ENCODE peak calls at places on chromosomes 11 and 22, in four cellular contexts. S is K562, L is HepG2, R is HCT116. D is an unnamed sample.

GRCh38 chr11:2911088-2912037 is 17.9 kb downstream of the PHLDA2 start:
- DNase-seq in L (no peak), R (no peak), S (no peak), D (no peak)

GRCh38 chr11:60915250-60915914 is 1.4 kb downstream of the TMEM109 start:
- DNase-seq in R (peak), S (no peak), L (no peak), D (no peak)

GRCh38 chr22:23058063-23058462 is 12.3 kb upstream of the GNAZ start:
- DNase-seq in L (no peak), S (no peak), R (no peak), D (no peak)

GRCh38 chr22:30754971-30755759 is 60.5 kb downstream of the OSBP2 start:
- DNase-seq in R (peak), S (peak), L (peak), D (no peak)

GRCh38 chr22:30187726-30188407 is 58.7 kb downstream of the LIF start:
- DNase-seq in L (no peak), R (no peak), S (no peak), D (no peak)

GRCh38 chr11:48129697-48130395 is 86.8 kb upstream of the OR4B1 start:
- DNase-seq in R (no peak), L (no peak), S (no peak), D (no peak)

GRCh38 chr11:75668508-75669297 is at the start of gene MAP6:
- DNase-seq in S (peak), R (no peak), L (no peak), D (no peak)

GRCh38 chr22:22196018-22196533 is 48.5 kb upstream of the VPREB1 start:
- DNase-seq in R (no peak), L (no peak), S (no peak), D (no peak)

GRCh38 chr11:76654310-76654851 is 16.2 kb downstream of the LRRC32 start:
- DNase-seq in S (peak), L (no peak), R (no peak), D (no peak)

GRCh38 chr11:110289472-110289871 is 6.9 kb downstream of the RDX start:
- DNase-seq in L (no peak), S (no peak), R (no peak), D (no peak)

GRCh38 chr11:100719809-100720221 is 32.7 kb downstream of the ARHGAP42 start:
- DNase-seq in R (peak), S (no peak), L (no peak), D (no peak)

DNA sequence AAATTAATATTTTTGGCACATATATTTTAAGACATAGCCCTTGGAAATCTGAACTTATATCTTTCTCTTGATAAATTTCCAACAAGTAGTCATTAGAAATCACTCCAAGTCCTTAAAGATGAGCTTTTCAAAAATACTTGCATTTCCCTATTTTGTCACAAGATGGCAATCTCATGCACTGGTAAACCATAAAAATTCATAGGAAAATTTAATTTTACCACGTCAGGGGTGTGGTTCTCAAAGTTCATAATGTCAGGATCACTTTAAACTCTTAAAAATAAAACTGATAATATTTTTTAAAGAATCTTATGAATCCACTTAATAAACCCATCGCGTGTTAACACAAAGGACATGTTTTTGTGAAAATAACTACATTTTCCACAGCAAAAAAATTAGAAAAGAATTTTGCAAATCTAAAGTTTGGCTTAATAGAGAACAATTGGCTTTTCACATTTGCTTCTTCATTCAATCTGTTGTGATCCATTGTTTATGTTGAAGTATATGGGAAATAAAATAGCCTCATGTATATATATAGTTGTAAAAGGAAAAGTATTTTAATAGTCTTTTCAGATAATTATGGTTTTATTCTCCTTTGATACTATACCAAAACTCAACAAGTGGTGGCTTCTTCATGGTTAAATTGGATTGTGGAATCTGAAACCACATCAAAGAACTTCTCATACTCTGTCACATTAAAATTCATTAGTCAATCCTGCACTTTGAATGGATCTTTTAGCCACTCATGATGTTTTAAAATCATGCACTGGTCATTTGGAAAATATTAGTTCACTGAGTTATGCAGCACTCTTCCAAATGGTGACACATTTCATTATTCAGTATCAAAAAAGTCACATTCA is 169.1 kb downstream of the CADM1 start:
- DNase-seq in R (no peak), S (peak), L (peak), D (no peak)
- TF ChIP-seq TCF7L2 in R (no peak), S (no peak), L (no peak), D (no peak)

GRCh38 chr11:59574467-59574866 is 41.1 kb downstream of the OSBP start:
- DNase-seq in S (no peak), R (no peak), L (no peak), D (no peak)

GRCh38 chr11:59572091-59572490 is 43.5 kb downstream of the OSBP start:
- DNase-seq in L (no peak), S (no peak), R (no peak), D (no peak)

GRCh38 chr11:59574932-59575904 is 40.4 kb downstream of the OSBP start:
- DNase-seq in R (no peak), S (no peak), L (no peak), D (no peak)

GRCh38 chr11:59578369-59578768 is 37.2 kb downstream of the OSBP start:
- DNase-seq in R (no peak), L (no peak), S (no peak), D (no peak)

GRCh38 chr11:59573216-59573615 is 42.4 kb downstream of the OSBP start:
- DNase-seq in L (no peak), S (no peak), R (no peak), D (no peak)
- TF ChIP-seq TCF7L2 in L (no peak), S (no peak), R (no peak), D (no peak)

DNA sequence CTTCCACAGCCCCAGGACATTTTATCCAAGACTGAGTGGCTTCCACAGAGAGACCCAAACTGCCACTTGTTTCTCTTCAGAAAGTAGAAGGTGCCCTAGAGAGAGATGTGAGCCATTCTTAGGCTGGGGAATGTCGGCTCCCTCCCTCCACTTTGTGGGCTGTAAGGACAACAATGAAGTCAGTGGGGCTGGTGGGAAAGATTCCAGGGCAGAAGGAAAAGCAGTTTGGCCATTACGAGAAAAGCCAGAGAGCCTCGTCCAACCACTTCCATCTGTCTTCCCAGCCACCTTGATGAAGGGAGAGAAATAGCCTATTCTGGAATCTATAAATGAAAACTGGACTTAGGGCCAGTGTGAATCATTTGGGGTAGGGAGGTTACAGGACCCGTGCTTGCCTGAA is 382.5 kb downstream of the NXPE2 start:
- DNase-seq in R (no peak), S (no peak), L (no peak), D (no peak)
- TF ChIP-seq TCF7L2 in R (no peak), S (no peak), L (no peak), D (no peak)

GRCh38 chr22:36073476-36073875 is 44.9 kb upstream of the RBFOX2 start:
- DNase-seq in S (no peak), L (no peak), R (no peak), D (no peak)
- TF ChIP-seq TCF7L2 in S (no peak), L (no peak), R (no peak), D (no peak)

GRCh38 chr11:112625816-112626215 is 335.4 kb upstream of the NCAM1 start:
- DNase-seq in L (no peak), S (no peak), R (no peak), D (no peak)

GRCh38 chr11:112627588-112628045 is 333.6 kb upstream of the NCAM1 start:
- DNase-seq in R (no peak), S (no peak), L (no peak), D (no peak)

GRCh38 chr11:112630496-112630895 is 330.7 kb upstream of the NCAM1 start:
- DNase-seq in S (no peak), R (no peak), L (no peak), D (no peak)

GRCh38 chr11:112631333-112631732 is 329.9 kb upstream of the NCAM1 start:
- DNase-seq in L (no peak), R (no peak), S (no peak), D (no peak)

GRCh38 chr11:112628676-112629075 is 332.5 kb upstream of the NCAM1 start:
- DNase-seq in S (no peak), L (no peak), R (no peak), D (no peak)
- TF ChIP-seq TCF7L2 in S (no peak), L (no peak), R (no peak), D (no peak)

D was measured in Panc1.